ENCODE peak calls at places on chromosome 21, in nine cellular contexts. T, V, P, K, O, X, F, Z and W are unnamed samples.

GRCh38 chr21:30305136-30305535 is 15.0 kb downstream of the KRTAP26-1 start:
- DNase-seq in T (no peak), Z (no peak), K (no peak), X (no peak), V (no peak), P (no peak), O (no peak), F (no peak), W (no peak)

GRCh38 chr21:36359185-36359584 is 26.0 kb upstream of the CHAF1B start:
- DNase-seq in K (no peak), X (no peak), O (no peak), T (no peak), Z (no peak), P (no peak), V (no peak), F (no peak), W (no peak)

GRCh38 chr21:39867198-39867650 is at the start of gene PCP4:
- DNase-seq in Z (peak; percentile 93), O (peak; percentile 13), V (peak; percentile 69), K (peak; percentile 75), X (no peak), P (peak; percentile 53), T (no peak), F (no peak), W (peak; percentile 61)

GRCh38 chr21:38968887-38969543 is 163.3 kb downstream of the ETS2 start:
- DNase-seq in F (no peak), X (no peak), V (no peak), Z (no peak), O (no peak), T (no peak), P (no peak), K (no peak), W (no peak)

GRCh38 chr21:25370311-25370744 is 237.0 kb downstream of the MRPL39 start:
- DNase-seq in P (no peak), K (peak; percentile 59), O (no peak), Z (no peak), F (no peak), V (no peak), T (no peak), X (peak; percentile 75), W (peak; percentile 63)

GRCh38 chr21:19353271-19353670 is 949.7 kb upstream of the TMPRSS15 start:
- DNase-seq in P (no peak), Z (no peak), F (no peak), V (no peak), O (no peak), T (no peak), K (no peak), X (no peak), W (no peak)

GRCh38 chr21:28884481-28884880 is 108.2 kb downstream of the LTN1 start:
- DNase-seq in V (no peak), Z (no peak), K (no peak), P (no peak), X (no peak), T (no peak), O (no peak), F (no peak), W (no peak)

GRCh38 chr21:28537371-28538079 is 455.2 kb downstream of the LTN1 start:
- DNase-seq in V (no peak), F (no peak), T (no peak), Z (no peak), P (no peak), X (peak; percentile 82), O (no peak), K (no peak), W (no peak)

DNA sequence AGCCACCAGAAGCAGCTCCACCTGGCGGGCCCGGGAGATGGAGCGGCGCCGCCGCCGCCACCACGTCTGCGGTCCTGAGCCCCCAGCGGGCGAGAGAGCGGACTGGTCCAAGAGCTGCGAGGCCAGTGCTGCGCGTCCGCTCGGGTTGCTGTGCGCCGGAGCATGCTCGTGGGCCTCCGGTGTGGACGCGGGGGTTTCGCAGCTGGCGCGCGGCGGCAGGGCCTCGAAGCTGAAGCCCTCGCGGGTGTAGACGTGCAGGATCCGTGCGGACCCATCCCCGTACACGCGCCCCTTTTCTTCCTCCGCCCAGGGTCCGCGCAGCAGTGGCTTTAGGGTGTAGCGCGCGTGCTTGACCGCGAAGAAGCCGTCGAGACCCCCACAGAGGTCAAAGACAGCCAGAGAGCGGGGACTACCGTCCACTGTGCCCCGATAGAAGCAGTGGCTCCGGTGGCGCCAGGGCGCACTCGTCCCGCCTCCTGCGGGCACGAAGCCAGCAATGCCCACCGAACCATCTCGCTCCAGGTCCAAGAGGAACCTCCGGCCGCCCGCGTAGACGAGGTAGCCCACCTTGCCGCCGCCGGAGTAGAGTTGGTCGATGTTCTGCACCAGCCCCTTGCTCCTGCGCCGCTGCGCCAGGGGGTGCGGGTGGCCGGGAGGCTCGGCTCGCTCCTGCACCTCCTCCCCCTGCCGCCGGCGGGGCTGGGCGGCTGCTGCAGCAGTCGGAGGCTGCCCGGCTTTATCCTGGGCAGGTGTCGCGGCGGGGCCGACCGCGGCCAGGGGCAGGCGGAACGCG is 1.1 kb downstream of the ADAMTS5 start:
- DNase-seq in Z (peak; percentile 88), O (no peak), F (no peak), T (peak; percentile 14), X (no peak), V (peak; percentile 80), P (peak; percentile 20), K (no peak), W (no peak)
- TF ChIP-seq POLR2A in Z (no peak), O (no peak), F (no peak), T (no peak), X (no peak), V (peak; percentile 56), P (peak; percentile 10), K (no peak), W (no peak)

DNA sequence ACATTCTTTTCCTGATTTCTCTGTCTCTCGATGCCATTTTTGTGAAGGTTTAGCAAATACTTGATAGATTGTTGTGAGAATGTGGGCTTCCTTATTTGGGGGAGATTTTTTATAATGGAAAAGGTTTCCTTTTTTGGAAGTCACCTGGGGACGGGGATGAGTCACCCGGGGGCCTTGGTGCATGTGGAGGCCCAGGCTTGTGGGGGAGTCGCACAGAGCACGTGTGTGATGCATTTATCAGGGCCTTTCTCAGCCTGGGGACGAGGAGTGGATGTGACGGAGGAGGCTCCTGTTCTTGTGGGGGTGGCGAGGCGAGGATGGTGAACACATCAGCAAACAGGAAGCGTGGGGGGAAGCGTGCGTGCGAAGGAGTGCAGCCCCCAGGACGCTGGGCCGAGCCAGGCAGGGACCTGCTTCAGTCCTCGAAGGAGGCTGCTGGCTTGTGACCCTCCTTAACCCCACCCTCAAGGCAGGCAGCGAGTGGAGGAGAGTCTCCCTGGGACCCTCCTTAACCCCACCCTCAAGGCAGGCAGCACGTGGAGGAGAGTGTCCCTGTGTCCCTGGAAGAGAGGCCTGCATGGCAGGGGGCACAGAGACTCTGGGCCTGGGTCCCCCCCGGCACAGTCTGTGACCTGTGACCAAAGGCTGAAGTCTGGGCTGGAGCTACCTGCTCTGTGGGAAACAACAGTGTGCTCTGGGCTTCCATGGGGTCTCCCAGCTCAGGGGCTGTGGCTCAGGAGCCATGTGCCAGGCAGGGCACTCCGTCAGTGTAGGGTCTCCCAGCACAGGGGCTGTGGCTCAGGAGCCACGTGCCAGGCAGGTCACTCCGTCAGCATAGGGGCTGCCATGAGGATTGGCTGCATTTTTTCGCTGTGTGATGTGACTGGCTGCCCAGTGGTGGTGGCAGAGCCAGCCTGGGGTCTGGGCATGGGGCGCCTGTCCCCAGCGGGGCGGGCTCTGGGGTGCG is 57.2 kb downstream of the AGPAT3 start:
- DNase-seq in Z (no peak), P (no peak), V (no peak), F (no peak), X (no peak), K (no peak), T (no peak), O (no peak), W (no peak)
- TF ChIP-seq POLR2A in Z (no peak), P (no peak), V (no peak), F (no peak), X (no peak), K (no peak), T (no peak), O (no peak), W (no peak)

GRCh38 chr21:33645730-33646129 is 3.4 kb downstream of the ITSN1 start:
- DNase-seq in Z (no peak), F (no peak), X (no peak), K (no peak), P (no peak), O (no peak), T (no peak), V (no peak), W (no peak)

GRCh38 chr21:33643658-33644311 is 1.5 kb downstream of the ITSN1 start:
- DNase-seq in T (no peak), K (peak; percentile 27), V (no peak), Z (no peak), P (no peak), F (no peak), O (no peak), X (peak; percentile 56), W (no peak)

GRCh38 chr21:33642027-33642895 is at the start of gene ITSN1:
- DNase-seq in O (peak; percentile 79), X (peak; percentile 99), P (peak; percentile 100), V (peak; percentile 100), Z (peak; percentile 99), T (peak; percentile 100), K (peak; percentile 100), F (peak; percentile 100), W (peak; percentile 89)

GRCh38 chr21:33642896-33643657 is 776 bp downstream of the ITSN1 start:
- DNase-seq in X (peak; percentile 54), K (peak; percentile 58), F (no peak), Z (peak; percentile 58), T (no peak), V (peak; percentile 24), O (no peak), P (no peak), W (peak; percentile 22)

DNA sequence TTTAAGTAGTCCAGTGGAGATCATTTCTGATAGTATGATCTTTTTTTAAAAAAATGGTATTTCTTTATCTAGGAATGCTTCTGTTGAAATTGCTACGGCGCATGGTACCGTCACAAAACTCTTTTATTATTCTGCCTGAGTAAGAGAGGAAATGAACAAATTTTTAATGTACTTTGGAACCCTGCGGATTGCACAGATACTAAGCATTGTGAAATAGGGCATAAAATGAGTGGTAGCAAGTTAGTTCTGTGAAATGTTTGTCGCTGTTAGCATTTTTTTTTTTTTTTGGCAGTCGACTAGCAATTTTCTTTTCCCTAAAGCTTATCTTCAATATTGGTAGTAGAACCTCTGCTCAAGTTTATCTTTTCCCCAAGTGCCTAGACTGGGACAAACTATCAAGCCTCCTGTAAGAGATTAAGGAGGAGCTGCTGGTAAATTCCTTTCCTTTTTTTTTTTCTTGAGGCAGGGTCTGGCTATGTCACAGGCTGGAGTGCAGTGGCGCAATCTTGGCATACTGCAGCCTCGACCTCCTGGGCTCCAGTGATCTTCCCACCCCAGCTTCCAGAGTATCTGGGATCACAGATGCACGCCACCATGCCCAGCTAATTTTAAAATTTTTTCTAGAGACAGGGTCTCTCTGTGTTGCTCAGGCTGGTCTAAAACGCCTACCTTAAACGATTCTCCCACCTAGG is 2.2 kb downstream of the ITSN1 start:
- DNase-seq in T (no peak), Z (no peak), F (no peak), K (peak; percentile 30), O (no peak), V (peak; percentile 46), X (peak; percentile 50), P (no peak), W (no peak)
- TF ChIP-seq POLR2A in T (no peak), Z (no peak), F (no peak), K (no peak), O (no peak), V (no peak), X (no peak), P (no peak), W (no peak)

DNA sequence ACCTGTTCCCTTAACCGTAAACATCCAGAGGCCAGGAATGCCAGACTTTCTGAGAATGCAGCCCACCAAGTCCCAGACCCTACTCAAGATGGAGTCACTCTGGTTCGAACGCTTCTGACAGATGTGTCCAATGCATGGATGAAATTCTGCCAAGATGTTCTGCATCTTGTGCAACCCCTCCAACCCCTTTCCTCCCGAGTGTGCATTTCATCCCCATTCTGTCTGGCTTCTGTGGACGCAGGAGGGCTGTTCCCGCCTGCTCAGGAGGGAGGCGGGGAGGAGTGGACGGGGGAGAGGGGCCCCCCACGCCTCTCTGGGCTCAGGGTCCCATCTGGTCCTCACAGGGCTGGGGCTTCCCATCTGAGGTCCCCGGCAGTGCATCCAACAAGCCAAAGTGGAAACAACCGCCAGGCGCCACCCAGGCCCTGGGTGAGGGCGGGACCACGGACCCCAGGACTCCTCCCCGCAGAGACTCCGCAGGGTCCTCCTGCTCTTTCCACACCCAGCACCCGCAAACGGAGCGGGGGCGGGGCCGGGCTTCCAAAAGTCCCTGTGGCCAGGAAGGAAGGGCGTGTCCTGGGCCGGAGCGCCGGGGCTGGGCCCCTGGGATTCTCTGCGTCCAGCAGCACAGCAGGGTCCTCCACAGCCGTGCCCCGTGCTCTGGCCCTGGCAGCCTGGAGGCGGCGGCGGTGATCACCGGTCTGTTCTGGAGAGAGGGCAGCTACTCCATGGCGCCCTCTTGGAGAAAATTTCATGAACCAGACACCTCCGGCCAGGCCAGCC is 27.7 kb upstream of the SUMO3 start:
- DNase-seq in K (peak; percentile 57), O (peak; percentile 77), F (peak; percentile 92), Z (peak; percentile 90), X (peak; percentile 68), P (peak; percentile 50), T (peak; percentile 58), V (peak; percentile 37), W (no peak)
- TF ChIP-seq POLR2A in K (no peak), O (no peak), F (no peak), Z (no peak), X (no peak), P (no peak), T (no peak), V (no peak), W (no peak)